ENCODE peak calls at places on chromosomes 11 and 22, in seven cellular contexts. S is IMR-90, F is neuronal stem cell, G is mesenchymal stem cell, P is H9, L is mesendoderm, C is trophoblast cell. Y is an unnamed sample.

GRCh38 chr11:101083334-101083733 is 46.3 kb downstream of the PGR start:
- DNase-seq in S (no peak), F (no peak), G (no peak), P (peak), L (peak), C (no peak), Y (no peak)

GRCh38 chr11:72723508-72723907 is 28.7 kb downstream of the ARAP1 start:
- DNase-seq in S (no peak), F (no peak), G (no peak), P (no peak), L (no peak), C (no peak), Y (no peak)

GRCh38 chr22:19522190-19522880 is 1.9 kb downstream of the CLDN5 start:
- DNase-seq in S (no peak), F (no peak), G (no peak), P (peak), L (peak), C (no peak), Y (no peak)

GRCh38 chr11:21588754-21589153 is 604.1 kb upstream of the ANO5 start:
- DNase-seq in S (no peak), F (no peak), G (no peak), P (no peak), L (peak), C (no peak), Y (no peak)

GRCh38 chr11:92580931-92581330 is 356.3 kb downstream of the FAT3 start:
- DNase-seq in S (no peak), F (no peak), G (no peak), P (no peak), L (no peak), C (no peak), Y (no peak)

GRCh38 chr11:94543695-94544581 is at the start of gene FUT4:
- DNase-seq in S (peak), F (peak), G (peak), P (peak), L (peak), C (peak), Y (peak)

GRCh38 chr22:45692549-45692948 is 20.9 kb downstream of the ATXN10 start:
- DNase-seq in S (peak), F (peak), G (peak), P (no peak), L (peak), C (peak), Y (no peak)

GRCh38 chr11:111378773-111379499 is at the start of gene POU2AF1:
- DNase-seq in S (peak), F (no peak), G (no peak), P (peak), L (no peak), C (peak), Y (no peak)

GRCh38 chr11:121763526-121763925 is 310.8 kb upstream of the SORL1-AS1 start:
- DNase-seq in S (no peak), F (no peak), G (no peak), P (no peak), L (no peak), C (no peak), Y (no peak)

GRCh38 chr11:120547871-120548681 is 36.5 kb downstream of the GRIK4 start:
- DNase-seq in S (peak), F (no peak), G (peak), P (no peak), L (peak), C (peak), Y (no peak)

GRCh38 chr11:128694618-128695481 is 978 bp downstream of the FLI1 start:
- DNase-seq in S (no peak), F (no peak), G (no peak), P (peak), L (peak), C (peak), Y (peak)

GRCh38 chr11:986270-986951 is 50.1 kb downstream of the MUC6 start:
- DNase-seq in S (no peak), F (no peak), G (no peak), P (no peak), L (no peak), C (peak), Y (no peak)

GRCh38 chr11:62602141-62603071 is 741 bp upstream of the MTA2 start:
- DNase-seq in S (peak), F (no peak), G (no peak), P (peak), L (peak), C (peak), Y (peak)

GRCh38 chr11:126710804-126711399 is 289.7 kb downstream of the KIRREL3 start:
- DNase-seq in S (no peak), F (no peak), G (no peak), P (no peak), L (no peak), C (no peak), Y (no peak)

GRCh38 chr11:110734790-110735189 is 22.6 kb upstream of the ARHGAP20 start:
- DNase-seq in S (no peak), F (no peak), G (no peak), P (no peak), L (no peak), C (no peak), Y (no peak)

GRCh38 chr11:31702966-31703365 is 108.2 kb downstream of the PAX6 start:
- DNase-seq in S (peak), F (no peak), G (peak), P (no peak), L (peak), C (no peak), Y (no peak)

GRCh38 chr11:8093931-8094575 is 13.0 kb downstream of the TUB start:
- DNase-seq in S (no peak), F (no peak), G (no peak), P (no peak), L (no peak), C (no peak), Y (no peak)

GRCh38 chr11:122703541-122704272 is 48.2 kb downstream of the UBASH3B start:
- DNase-seq in S (no peak), F (no peak), G (no peak), P (no peak), L (no peak), C (peak), Y (no peak)

GRCh38 chr11:9613830-9614762 is 40.6 kb downstream of the WEE1 start:
- DNase-seq in S (peak), F (peak), G (peak), P (peak), L (peak), C (peak), Y (no peak)

GRCh38 chr11:7657306-7658025 is 15.8 kb downstream of the CYB5R2 start:
- DNase-seq in S (peak), F (peak), G (peak), P (peak), L (peak), C (no peak), Y (no peak)

GRCh38 chr11:45259607-45260006 is 26.5 kb downstream of the SYT13 start:
- DNase-seq in S (no peak), F (no peak), G (no peak), P (no peak), L (peak), C (no peak), Y (no peak)

GRCh38 chr11:66311470-66311964 is 5.3 kb downstream of the CD248 start:
- DNase-seq in S (no peak), F (no peak), G (no peak), P (no peak), L (peak), C (no peak), Y (no peak)

GRCh38 chr11:19800162-19800561 is 87.5 kb downstream of the NAV2 start:
- DNase-seq in S (no peak), F (no peak), G (no peak), P (no peak), L (no peak), C (no peak), Y (no peak)

GRCh38 chr11:93089474-93090102 is 108.2 kb downstream of the SLC36A4 start:
- DNase-seq in S (peak), F (no peak), G (peak), P (peak), L (peak), C (peak), Y (no peak)

GRCh38 chr22:35630387-35630793 is 13.3 kb upstream of the MB start:
- DNase-seq in S (peak), F (no peak), G (peak), P (peak), L (peak), C (peak), Y (no peak)

GRCh38 chr11:108857382-108857781 is 192.5 kb downstream of the DDX10 start:
- DNase-seq in S (no peak), F (no peak), G (no peak), P (no peak), L (no peak), C (no peak), Y (no peak)

GRCh38 chr11:69446108-69446507 is 35.4 kb upstream of the LINC01488 start:
- DNase-seq in S (no peak), F (no peak), G (no peak), P (no peak), L (no peak), C (no peak), Y (no peak)

GRCh38 chr11:62727833-62728721 is at the start of gene TTC9C:
- DNase-seq in S (peak), F (peak), G (peak), P (peak), L (peak), C (peak), Y (peak)

GRCh38 chr11:67248653-67249052 is 17.6 kb upstream of the GRK2 start:
- DNase-seq in S (no peak), F (no peak), G (no peak), P (no peak), L (peak), C (peak), Y (no peak)

GRCh38 chr11:41578421-41579047 is 119.1 kb upstream of the LRRC4C start:
- DNase-seq in S (no peak), F (no peak), G (no peak), P (no peak), L (no peak), C (no peak), Y (no peak)

GRCh38 chr11:14022251-14022650 is 59.7 kb downstream of the SPON1 start:
- DNase-seq in S (peak), F (no peak), G (no peak), P (no peak), L (no peak), C (no peak), Y (no peak)

GRCh38 chr11:63537293-63538101 is 889 bp downstream of the PLAAT4 start:
- DNase-seq in S (peak), F (no peak), G (no peak), P (no peak), L (no peak), C (no peak), Y (no peak)

GRCh38 chr11:44368886-44369285 is 58.9 kb upstream of the ALX4 start:
- DNase-seq in S (no peak), F (no peak), G (no peak), P (no peak), L (no peak), C (no peak), Y (no peak)

GRCh38 chr11:77141034-77141433 is 13.0 kb downstream of the MYO7A start:
- DNase-seq in S (peak), F (no peak), G (peak), P (no peak), L (no peak), C (no peak), Y (no peak)

GRCh38 chr11:10072841-10073240 is 221.2 kb downstream of the SBF2 start:
- DNase-seq in S (peak), F (no peak), G (no peak), P (no peak), L (peak), C (peak), Y (no peak)

GRCh38 chr11:123375832-123376231 is 54.2 kb upstream of the GRAMD1B start:
- DNase-seq in S (no peak), F (no peak), G (no peak), P (no peak), L (no peak), C (no peak), Y (no peak)

DNA sequence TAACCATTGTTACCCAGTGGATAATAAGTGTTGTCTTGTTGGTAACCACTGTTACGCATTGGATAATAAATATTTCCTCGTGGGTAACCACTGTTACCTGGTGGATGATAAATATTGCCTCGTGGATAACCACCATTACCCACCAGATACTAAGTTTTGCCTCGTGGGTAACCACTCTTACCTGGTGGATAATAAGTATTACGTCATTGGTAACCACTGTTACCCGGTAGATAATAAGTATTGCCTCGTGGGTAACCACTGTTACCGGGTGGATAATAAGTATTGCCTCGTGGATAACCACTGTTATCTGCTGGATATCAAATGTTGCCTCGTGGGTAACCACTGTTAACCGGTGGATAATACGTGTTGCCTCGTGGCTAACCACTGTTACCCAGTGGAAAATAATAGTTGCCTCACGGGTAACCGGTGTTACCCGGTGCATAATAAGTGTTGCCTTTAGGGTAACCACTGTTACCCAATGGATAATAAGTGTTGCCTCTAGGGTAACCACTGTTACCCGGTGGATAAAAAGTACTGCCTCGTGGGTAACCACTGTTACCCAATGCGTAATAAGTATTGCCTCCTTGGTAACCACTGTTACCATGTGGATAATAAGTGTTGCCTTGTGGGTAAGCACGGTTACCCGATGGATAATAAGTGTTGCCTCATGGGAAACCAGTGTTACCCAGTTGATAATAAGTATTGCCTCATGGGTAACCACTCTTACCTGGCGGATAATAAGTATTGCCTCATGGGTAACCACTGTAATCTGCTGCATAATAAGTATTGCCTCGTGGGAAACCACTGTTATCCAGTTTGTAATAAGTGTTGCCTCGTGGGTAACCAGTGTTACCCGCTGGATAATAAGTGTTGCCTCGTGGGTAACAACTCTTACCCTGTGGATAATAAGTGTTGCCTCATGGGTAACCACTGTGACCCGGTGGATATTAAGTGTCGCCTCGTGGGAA is 21.9 kb upstream of the NXPE4 start:
- DNase-seq in S (no peak), F (no peak), G (no peak), P (no peak), L (no peak), C (no peak), Y (no peak)
- H3K18ac ChIP-seq in S (no peak), F (no peak), G (no peak), P (no peak), L (no peak), C (no peak), Y (no peak)

GRCh38 chr11:12164061-12165014 is 53.9 kb downstream of the MICAL2 start:
- DNase-seq in S (peak), F (no peak), G (peak), P (no peak), L (no peak), C (peak), Y (no peak)
- H3K9ac ChIP-seq in S (peak), F (no peak), G (peak), P (no peak), L (no peak), C (no peak), Y (no peak)

GRCh38 chr11:58740447-58740846 is 8.7 kb upstream of the GLYAT start:
- DNase-seq in S (no peak), F (no peak), G (no peak), P (no peak), L (no peak), C (no peak), Y (no peak)
- H3K18ac ChIP-seq in S (no peak), F (no peak), G (no peak), P (no peak), L (no peak), C (peak), Y (no peak)

GRCh38 chr11:84806354-84806753 is 820.8 kb downstream of the DLG2 start:
- DNase-seq in S (no peak), F (no peak), G (no peak), P (no peak), L (no peak), C (no peak), Y (no peak)

GRCh38 chr11:84795698-84796097 is 831.4 kb downstream of the DLG2 start:
- DNase-seq in S (no peak), F (no peak), G (no peak), P (no peak), L (no peak), C (no peak), Y (no peak)

GRCh38 chr11:84804026-84804425 is 823.1 kb downstream of the DLG2 start:
- DNase-seq in S (no peak), F (no peak), G (no peak), P (no peak), L (no peak), C (no peak), Y (no peak)

GRCh38 chr11:84794663-84795443 is 832.3 kb downstream of the DLG2 start:
- DNase-seq in S (no peak), F (no peak), G (no peak), P (no peak), L (no peak), C (no peak), Y (no peak)

GRCh38 chr11:84800755-84801346 is 826.3 kb downstream of the DLG2 start:
- DNase-seq in S (peak), F (peak), G (peak), P (no peak), L (peak), C (peak), Y (no peak)
- H3K9ac ChIP-seq in S (no peak), F (no peak), G (no peak), P (no peak), L (no peak), C (no peak), Y (no peak)

GRCh38 chr22:26546282-26546681 is 34.0 kb upstream of the TFIP11 start:
- DNase-seq in S (no peak), F (no peak), G (no peak), P (no peak), L (no peak), C (no peak), Y (no peak)
- H3K18ac ChIP-seq in S (no peak), F (no peak), G (no peak), P (no peak), L (no peak), C (no peak), Y (no peak)

GRCh38 chr22:37163096-37163489 is 13.4 kb upstream of the IL2RB start:
- DNase-seq in S (no peak), F (no peak), G (no peak), P (no peak), L (no peak), C (no peak), Y (no peak)
- H3K9ac ChIP-seq in S (no peak), F (no peak), G (no peak), P (no peak), L (no peak), C (no peak), Y (no peak)

GRCh38 chr11:116825434-116825833 is 2.3 kb upstream of the APOA4 start:
- DNase-seq in S (no peak), F (no peak), G (no peak), P (no peak), L (no peak), C (no peak), Y (no peak)
- H3K18ac ChIP-seq in S (no peak), F (peak), G (no peak), P (no peak), L (no peak), C (no peak), Y (no peak)

GRCh38 chr22:10780281-10780680 is 4747.7 kb upstream of the OR11H1 start:
- DNase-seq in S (no peak), F (no peak), G (no peak), P (no peak), L (no peak), C (no peak), Y (no peak)
- H3K9ac ChIP-seq in S (no peak), F (no peak), G (no peak), P (no peak), L (no peak), C (no peak), Y (no peak)

DNA sequence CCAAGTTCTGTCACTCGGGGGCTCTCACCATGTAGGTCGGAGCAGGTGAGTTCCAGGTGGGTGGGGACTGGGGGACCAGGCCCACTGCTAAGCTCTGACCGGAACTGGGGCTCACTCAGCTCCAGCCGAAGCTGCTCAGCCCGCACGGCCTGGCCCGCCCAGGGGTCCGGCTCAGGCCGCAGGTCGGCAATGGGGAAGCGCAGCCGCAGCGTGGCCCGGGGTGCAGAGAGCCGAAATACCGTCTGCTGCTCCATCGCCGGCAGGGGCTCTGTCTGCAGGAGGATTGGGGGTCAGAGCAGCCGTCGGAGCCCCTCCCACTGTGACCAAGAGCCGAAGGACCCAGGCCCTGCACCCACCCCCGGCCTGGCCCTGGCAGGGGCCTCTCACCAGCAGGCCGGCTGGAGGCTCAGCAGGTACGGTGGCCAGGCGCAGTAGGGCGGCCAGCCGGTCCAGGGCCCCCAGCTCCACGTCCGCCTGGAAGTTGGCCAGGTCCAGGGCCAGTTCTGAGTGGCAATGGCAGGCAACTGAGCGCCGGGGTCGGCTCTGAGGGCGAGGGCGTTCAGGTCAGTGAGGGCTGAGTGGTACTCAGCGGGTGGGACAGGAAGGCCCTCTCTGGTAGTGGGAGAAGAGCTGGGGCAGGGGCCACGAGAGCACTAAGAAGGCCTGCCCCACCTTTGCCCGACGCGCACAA is 7.2 kb downstream of the ATG2A start:
- DNase-seq in S (no peak), F (no peak), G (no peak), P (no peak), L (no peak), C (no peak), Y (no peak)
- H3K18ac ChIP-seq in S (no peak), F (no peak), G (no peak), P (no peak), L (no peak), C (no peak), Y (no peak)

GRCh38 chr11:134399293-134399654 is 12.8 kb downstream of the B3GAT1 start:
- DNase-seq in S (no peak), F (no peak), G (no peak), P (no peak), L (no peak), C (no peak), Y (no peak)

GRCh38 chr11:134398079-134398444 is 14.0 kb downstream of the B3GAT1 start:
- DNase-seq in S (no peak), F (no peak), G (no peak), P (no peak), L (no peak), C (no peak), Y (no peak)

GRCh38 chr11:134395002-134395401 is 17.0 kb downstream of the B3GAT1 start:
- DNase-seq in S (no peak), F (no peak), G (no peak), P (no peak), L (no peak), C (no peak), Y (no peak)

GRCh38 chr11:134398644-134399292 is 13.3 kb downstream of the B3GAT1 start:
- DNase-seq in S (no peak), F (no peak), G (no peak), P (no peak), L (no peak), C (no peak), Y (no peak)

GRCh38 chr11:134397304-134398078 is 14.6 kb downstream of the B3GAT1 start:
- DNase-seq in S (no peak), F (no peak), G (no peak), P (no peak), L (no peak), C (no peak), Y (no peak)
- H3K9ac ChIP-seq in S (no peak), F (no peak), G (no peak), P (no peak), L (no peak), C (no peak), Y (no peak)

Y was measured in H1.